ENCODE peak calls at places on chromosomes 13 and 19, in six cellular contexts. One of them, this sample, is unnamed.

GRCh38 chr13:30607908-30608307 is 9.8 kb upstream of the USPL1 start:
- DNase-seq in hepatocyte: no peak
- DNase-seq in OCI-LY7: peak
- DNase-seq in astrocyte: no peak
- DNase-seq in GM23338: no peak
- DNase-seq in GM23248: no peak
- DNase-seq in this sample: peak

GRCh38 chr19:51417107-51417806 is at the start of gene SIGLEC10:
- DNase-seq in GM23248: no peak
- DNase-seq in hepatocyte: no peak
- DNase-seq in GM23338: peak
- DNase-seq in astrocyte: no peak
- DNase-seq in OCI-LY7: peak
- DNase-seq in this sample: peak

GRCh38 chr13:20131057-20131832 is 29.6 kb downstream of the GJA3 start:
- DNase-seq in astrocyte: no peak
- DNase-seq in OCI-LY7: no peak
- DNase-seq in GM23248: no peak
- DNase-seq in GM23338: no peak
- DNase-seq in hepatocyte: no peak
- DNase-seq in this sample: no peak

GRCh38 chr19:17329061-17329767 is 5.4 kb downstream of the ANO8 start:
- DNase-seq in OCI-LY7: no peak
- DNase-seq in astrocyte: no peak
- DNase-seq in GM23338: peak
- DNase-seq in hepatocyte: peak
- DNase-seq in GM23248: no peak
- DNase-seq in this sample: no peak

GRCh38 chr13:80338781-80339577 is 1.9 kb downstream of the SPRY2 start:
- DNase-seq in hepatocyte: peak
- DNase-seq in GM23248: peak
- DNase-seq in GM23338: peak
- DNase-seq in OCI-LY7: no peak
- DNase-seq in astrocyte: peak
- DNase-seq in this sample: no peak

GRCh38 chr13:45179428-45179827 is 21.4 kb downstream of the KCTD4 start:
- DNase-seq in astrocyte: peak
- DNase-seq in OCI-LY7: no peak
- DNase-seq in GM23338: no peak
- DNase-seq in GM23248: no peak
- DNase-seq in hepatocyte: no peak
- DNase-seq in this sample: no peak

GRCh38 chr13:24614306-24615080 is 65.7 kb upstream of the ATP12A start:
- DNase-seq in astrocyte: no peak
- DNase-seq in OCI-LY7: no peak
- DNase-seq in GM23338: no peak
- DNase-seq in GM23248: no peak
- DNase-seq in hepatocyte: no peak
- DNase-seq in this sample: no peak

GRCh38 chr13:33218020-33218419 is 67.5 kb downstream of the STARD13 start:
- DNase-seq in GM23248: peak
- DNase-seq in astrocyte: peak
- DNase-seq in hepatocyte: peak
- DNase-seq in OCI-LY7: no peak
- DNase-seq in GM23338: peak
- DNase-seq in this sample: no peak

GRCh38 chr13:95335667-95336066 is 34.4 kb upstream of the ABCC4 start:
- DNase-seq in astrocyte: no peak
- DNase-seq in GM23338: no peak
- DNase-seq in GM23248: no peak
- DNase-seq in hepatocyte: no peak
- DNase-seq in OCI-LY7: no peak
- DNase-seq in this sample: no peak

GRCh38 chr19:21321996-21322395 is 7.2 kb downstream of the ZNF708 start:
- DNase-seq in astrocyte: peak
- DNase-seq in hepatocyte: no peak
- DNase-seq in GM23248: peak
- DNase-seq in GM23338: no peak
- DNase-seq in OCI-LY7: no peak
- DNase-seq in this sample: no peak

GRCh38 chr19:10915511-10916091 is 12.8 kb downstream of the YIPF2 start:
- DNase-seq in GM23248: peak
- DNase-seq in OCI-LY7: no peak
- DNase-seq in GM23338: no peak
- DNase-seq in astrocyte: peak
- DNase-seq in hepatocyte: peak
- DNase-seq in this sample: no peak

GRCh38 chr19:53824134-53824611 is at the start of gene NLRP12:
- DNase-seq in GM23338: no peak
- DNase-seq in GM23248: no peak
- DNase-seq in OCI-LY7: no peak
- DNase-seq in hepatocyte: no peak
- DNase-seq in astrocyte: no peak
- DNase-seq in this sample: no peak

GRCh38 chr19:15300533-15301194 is 31.7 kb downstream of the BRD4 start:
- DNase-seq in GM23338: no peak
- DNase-seq in GM23248: peak
- DNase-seq in OCI-LY7: peak
- DNase-seq in hepatocyte: no peak
- DNase-seq in astrocyte: no peak
- DNase-seq in this sample: no peak

GRCh38 chr19:53982056-53982455 is 9.4 kb upstream of the CACNG6 start:
- DNase-seq in GM23248: peak
- DNase-seq in OCI-LY7: no peak
- DNase-seq in GM23338: peak
- DNase-seq in astrocyte: no peak
- DNase-seq in hepatocyte: peak
- DNase-seq in this sample: no peak

GRCh38 chr19:29806098-29806866 is 5.5 kb upstream of the CCNE1 start:
- DNase-seq in OCI-LY7: no peak
- DNase-seq in hepatocyte: peak
- DNase-seq in GM23338: peak
- DNase-seq in astrocyte: peak
- DNase-seq in GM23248: peak
- DNase-seq in this sample: peak

GRCh38 chr19:58555369-58555885 is 522 bp upstream of the CHMP2A start:
- DNase-seq in GM23248: no peak
- DNase-seq in hepatocyte: no peak
- DNase-seq in astrocyte: no peak
- DNase-seq in GM23338: no peak
- DNase-seq in OCI-LY7: no peak
- DNase-seq in this sample: no peak

GRCh38 chr13:101289764-101290163 is 126.5 kb downstream of the NALCN start:
- DNase-seq in GM23338: peak
- DNase-seq in astrocyte: peak
- DNase-seq in GM23248: peak
- DNase-seq in hepatocyte: peak
- DNase-seq in OCI-LY7: peak
- DNase-seq in this sample: peak

GRCh38 chr19:5877869-5878268 is 7.5 kb upstream of the FUT5 start:
- DNase-seq in OCI-LY7: no peak
- DNase-seq in astrocyte: no peak
- DNase-seq in GM23338: no peak
- DNase-seq in GM23248: no peak
- DNase-seq in hepatocyte: no peak
- DNase-seq in this sample: no peak

GRCh38 chr13:27476943-27477681 is 26.7 kb upstream of the MTIF3 start:
- DNase-seq in GM23248: peak
- DNase-seq in GM23338: no peak
- DNase-seq in OCI-LY7: peak
- DNase-seq in astrocyte: no peak
- DNase-seq in hepatocyte: peak
- DNase-seq in this sample: peak

GRCh38 chr19:38371081-38371480 is 3.3 kb upstream of the PSMD8 start:
- DNase-seq in hepatocyte: no peak
- DNase-seq in GM23338: no peak
- DNase-seq in GM23248: no peak
- DNase-seq in astrocyte: no peak
- DNase-seq in OCI-LY7: no peak
- DNase-seq in this sample: no peak

GRCh38 chr19:39031368-39032163 is 783 bp downstream of the FBXO27 start:
- DNase-seq in astrocyte: peak
- DNase-seq in GM23338: peak
- DNase-seq in hepatocyte: peak
- DNase-seq in GM23248: peak
- DNase-seq in OCI-LY7: peak
- DNase-seq in this sample: peak

GRCh38 chr13:94658926-94659649 is 53.3 kb downstream of the SOX21 start:
- DNase-seq in GM23248: peak
- DNase-seq in astrocyte: no peak
- DNase-seq in OCI-LY7: no peak
- DNase-seq in hepatocyte: no peak
- DNase-seq in GM23338: peak
- DNase-seq in this sample: no peak

GRCh38 chr19:7159105-7159933 is 89.8 kb downstream of the ZNF557 start:
- DNase-seq in astrocyte: peak
- DNase-seq in OCI-LY7: no peak
- DNase-seq in GM23338: no peak
- DNase-seq in hepatocyte: peak
- DNase-seq in GM23248: peak
- DNase-seq in this sample: no peak

GRCh38 chr13:37700887-37701286 is 102.3 kb upstream of the POSTN start:
- DNase-seq in astrocyte: no peak
- DNase-seq in GM23338: no peak
- DNase-seq in hepatocyte: no peak
- DNase-seq in OCI-LY7: no peak
- DNase-seq in GM23248: peak
- DNase-seq in this sample: no peak

DNA sequence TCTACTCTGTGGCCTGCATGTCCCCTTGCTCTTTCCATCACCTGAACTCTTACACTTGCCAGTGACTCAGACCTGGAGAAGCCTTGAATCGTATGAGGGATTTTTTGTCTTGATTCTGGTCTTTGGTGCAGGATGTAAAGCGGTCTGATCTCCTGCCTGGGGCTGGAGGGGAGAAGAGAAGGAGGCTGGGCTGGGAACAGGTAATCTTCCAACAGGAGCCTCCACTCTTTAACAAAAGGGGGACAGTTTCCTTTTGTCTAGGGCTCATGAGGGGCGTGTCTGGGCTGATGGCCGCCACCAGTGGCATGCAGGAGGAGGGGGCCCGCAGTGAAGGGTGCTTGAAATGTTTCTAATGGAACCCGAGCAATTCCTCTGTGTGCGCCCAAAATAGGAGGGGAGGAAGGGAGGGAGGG is 24.7 kb downstream of the NFIX start:
- DNase-seq in GM23248: peak
- DNase-seq in hepatocyte: no peak
- DNase-seq in OCI-LY7: no peak
- DNase-seq in GM23338: peak
- DNase-seq in astrocyte: peak
- DNase-seq in this sample: no peak
- H2AFZ ChIP-seq in GM23248: no peak
- H2AFZ ChIP-seq in hepatocyte: no peak
- H2AFZ ChIP-seq in OCI-LY7: no peak
- H2AFZ ChIP-seq in GM23338: no peak
- H2AFZ ChIP-seq in astrocyte: no peak
- H2AFZ ChIP-seq in this sample: no peak

GRCh38 chr13:99285432-99286182 is 21.6 kb downstream of the GPR183 start:
- DNase-seq in OCI-LY7: no peak
- DNase-seq in hepatocyte: no peak
- DNase-seq in astrocyte: no peak
- DNase-seq in GM23338: no peak
- DNase-seq in GM23248: no peak
- DNase-seq in this sample: no peak
- H3K4me2 ChIP-seq in OCI-LY7: no peak
- H3K4me2 ChIP-seq in hepatocyte: no peak
- H3K4me2 ChIP-seq in astrocyte: no peak
- H3K4me2 ChIP-seq in GM23338: no peak
- H3K4me2 ChIP-seq in GM23248: no peak
- H3K4me2 ChIP-seq in this sample: no peak

GRCh38 chr19:1066251-1066747 is 668 bp upstream of the ARHGAP45 start:
- DNase-seq in GM23248: no peak
- DNase-seq in OCI-LY7: no peak
- DNase-seq in astrocyte: no peak
- DNase-seq in hepatocyte: peak
- DNase-seq in GM23338: peak
- DNase-seq in this sample: no peak
- H2AFZ ChIP-seq in GM23248: no peak
- H2AFZ ChIP-seq in OCI-LY7: no peak
- H2AFZ ChIP-seq in astrocyte: no peak
- H2AFZ ChIP-seq in hepatocyte: no peak
- H2AFZ ChIP-seq in GM23338: no peak
- H2AFZ ChIP-seq in this sample: no peak

GRCh38 chr19:41437944-41438574 is 1.7 kb downstream of the DMAC2 start:
- DNase-seq in hepatocyte: no peak
- DNase-seq in GM23338: no peak
- DNase-seq in OCI-LY7: no peak
- DNase-seq in GM23248: no peak
- DNase-seq in astrocyte: no peak
- DNase-seq in this sample: no peak
- H3K4me2 ChIP-seq in hepatocyte: peak
- H3K4me2 ChIP-seq in GM23338: peak
- H3K4me2 ChIP-seq in OCI-LY7: peak
- H3K4me2 ChIP-seq in GM23248: no peak
- H3K4me2 ChIP-seq in astrocyte: peak
- H3K4me2 ChIP-seq in this sample: peak

GRCh38 chr19:49073514-49074378 is 1.2 kb upstream of the KCNA7 start:
- DNase-seq in GM23248: peak
- DNase-seq in OCI-LY7: peak
- DNase-seq in GM23338: peak
- DNase-seq in astrocyte: no peak
- DNase-seq in hepatocyte: no peak
- DNase-seq in this sample: peak
- H2AFZ ChIP-seq in GM23248: no peak
- H2AFZ ChIP-seq in OCI-LY7: no peak
- H2AFZ ChIP-seq in GM23338: no peak
- H2AFZ ChIP-seq in astrocyte: no peak
- H2AFZ ChIP-seq in hepatocyte: no peak
- H2AFZ ChIP-seq in this sample: no peak

GRCh38 chr19:3047307-3048189 is 14.7 kb downstream of the TLE5 start:
- DNase-seq in OCI-LY7: peak
- DNase-seq in astrocyte: peak
- DNase-seq in GM23338: peak
- DNase-seq in GM23248: peak
- DNase-seq in hepatocyte: peak
- DNase-seq in this sample: no peak
- H3K4me2 ChIP-seq in OCI-LY7: peak
- H3K4me2 ChIP-seq in astrocyte: peak
- H3K4me2 ChIP-seq in GM23338: peak
- H3K4me2 ChIP-seq in GM23248: peak
- H3K4me2 ChIP-seq in hepatocyte: peak
- H3K4me2 ChIP-seq in this sample: no peak

This sample was measured in Karpas-422.